ENCODE peak calls at places on chromosomes 5 and 9, in four cellular contexts. One of them, this sample, is unnamed.

GRCh38 chr9:19161257-19162025 is 34.1 kb upstream of the PLIN2 start:
- DNase-seq in brain microvascular endothelial cell: peak
- DNase-seq in HL-60: peak
- DNase-seq in cardiac muscle cell: peak
- DNase-seq in this sample: peak

GRCh38 chr5:9519537-9519936 is 26.3 kb downstream of the SEMA5A start:
- DNase-seq in brain microvascular endothelial cell: no peak
- DNase-seq in HL-60: no peak
- DNase-seq in cardiac muscle cell: peak
- DNase-seq in this sample: no peak

GRCh38 chr9:130288926-130289705 is 23.6 kb downstream of the HMCN2 start:
- DNase-seq in HL-60: no peak
- DNase-seq in cardiac muscle cell: no peak
- DNase-seq in brain microvascular endothelial cell: no peak
- DNase-seq in this sample: no peak

GRCh38 chr9:124504530-124505005 is 2.6 kb downstream of the NR5A1 start:
- DNase-seq in cardiac muscle cell: no peak
- DNase-seq in brain microvascular endothelial cell: no peak
- DNase-seq in HL-60: no peak
- DNase-seq in this sample: no peak

GRCh38 chr5:81698806-81699205 is 52.1 kb downstream of the SSBP2 start:
- DNase-seq in cardiac muscle cell: no peak
- DNase-seq in brain microvascular endothelial cell: no peak
- DNase-seq in HL-60: no peak
- DNase-seq in this sample: no peak

GRCh38 chr5:33343661-33344327 is 97.0 kb upstream of the TARS1 start:
- DNase-seq in HL-60: no peak
- DNase-seq in brain microvascular endothelial cell: peak
- DNase-seq in cardiac muscle cell: peak
- DNase-seq in this sample: peak

GRCh38 chr5:84715087-84715486 is 330.4 kb upstream of the EDIL3 start:
- DNase-seq in brain microvascular endothelial cell: no peak
- DNase-seq in cardiac muscle cell: peak
- DNase-seq in HL-60: no peak
- DNase-seq in this sample: no peak

GRCh38 chr9:99826579-99826978 is 4.9 kb downstream of the NR4A3 start:
- DNase-seq in brain microvascular endothelial cell: no peak
- DNase-seq in HL-60: no peak
- DNase-seq in cardiac muscle cell: no peak
- DNase-seq in this sample: peak

GRCh38 chr5:135141303-135142268 is 107.6 kb upstream of the PITX1 start:
- DNase-seq in cardiac muscle cell: no peak
- DNase-seq in brain microvascular endothelial cell: no peak
- DNase-seq in HL-60: no peak
- DNase-seq in this sample: no peak

GRCh38 chr5:9401786-9402472 is 143.9 kb downstream of the SEMA5A start:
- DNase-seq in brain microvascular endothelial cell: no peak
- DNase-seq in HL-60: peak
- DNase-seq in cardiac muscle cell: peak
- DNase-seq in this sample: peak

GRCh38 chr9:71127301-71127700 is 5.9 kb upstream of the TRPM3 start:
- DNase-seq in brain microvascular endothelial cell: no peak
- DNase-seq in HL-60: no peak
- DNase-seq in cardiac muscle cell: no peak
- DNase-seq in this sample: no peak

GRCh38 chr5:76331139-76331538 is 71.9 kb upstream of the IQGAP2 start:
- DNase-seq in cardiac muscle cell: no peak
- DNase-seq in HL-60: no peak
- DNase-seq in brain microvascular endothelial cell: no peak
- DNase-seq in this sample: no peak

GRCh38 chr5:159915913-159916840 is at the start of gene ADRA1B:
- DNase-seq in cardiac muscle cell: peak
- DNase-seq in brain microvascular endothelial cell: peak
- DNase-seq in HL-60: peak
- DNase-seq in this sample: no peak

GRCh38 chr9:94865599-94866456 is 139.3 kb downstream of the AOPEP start:
- DNase-seq in cardiac muscle cell: no peak
- DNase-seq in brain microvascular endothelial cell: no peak
- DNase-seq in HL-60: no peak
- DNase-seq in this sample: no peak

GRCh38 chr5:91357012-91357634 is 26.0 kb downstream of the ARRDC3 start:
- DNase-seq in brain microvascular endothelial cell: no peak
- DNase-seq in cardiac muscle cell: no peak
- DNase-seq in HL-60: no peak
- DNase-seq in this sample: no peak

GRCh38 chr9:88965473-88965872 is 25.8 kb upstream of the S1PR3 start:
- DNase-seq in brain microvascular endothelial cell: no peak
- DNase-seq in cardiac muscle cell: no peak
- DNase-seq in HL-60: no peak
- DNase-seq in this sample: no peak

GRCh38 chr5:170097934-170098333 is 7.8 kb upstream of the FOXI1 start:
- DNase-seq in brain microvascular endothelial cell: no peak
- DNase-seq in cardiac muscle cell: no peak
- DNase-seq in HL-60: peak
- DNase-seq in this sample: no peak

GRCh38 chr5:61486476-61486875 is 154.4 kb downstream of the ZSWIM6 start:
- DNase-seq in brain microvascular endothelial cell: no peak
- DNase-seq in cardiac muscle cell: no peak
- DNase-seq in HL-60: no peak
- DNase-seq in this sample: no peak

GRCh38 chr5:169294621-169295020 is 6.3 kb downstream of the SLIT3 start:
- DNase-seq in cardiac muscle cell: no peak
- DNase-seq in brain microvascular endothelial cell: no peak
- DNase-seq in HL-60: no peak
- DNase-seq in this sample: no peak

GRCh38 chr5:83249156-83249555 is 171.8 kb downstream of the XRCC4 start:
- DNase-seq in HL-60: no peak
- DNase-seq in cardiac muscle cell: no peak
- DNase-seq in brain microvascular endothelial cell: no peak
- DNase-seq in this sample: peak

GRCh38 chr5:136802382-136802781 is 437.0 kb upstream of the TRPC7 start:
- DNase-seq in HL-60: no peak
- DNase-seq in brain microvascular endothelial cell: no peak
- DNase-seq in cardiac muscle cell: peak
- DNase-seq in this sample: no peak

DNA sequence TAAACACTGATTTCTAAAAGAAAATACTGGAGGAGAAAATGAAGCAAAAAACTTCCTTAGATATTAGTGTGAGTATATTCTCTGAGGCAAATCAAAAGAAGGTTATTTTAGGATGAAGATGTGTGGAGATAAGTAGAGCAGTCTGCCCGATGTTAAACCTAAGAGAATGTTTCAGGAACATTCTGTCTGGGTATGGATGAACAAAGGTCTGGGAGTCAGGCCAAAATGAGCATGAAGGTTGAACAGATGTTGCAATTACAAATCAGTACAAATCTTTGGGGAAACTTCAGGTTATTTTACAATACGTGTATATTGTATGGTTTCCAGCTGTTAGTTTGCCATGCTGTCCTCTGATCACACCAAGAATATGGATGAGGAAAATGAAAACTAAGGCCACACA is 14.4 kb upstream of the CEP78 start:
- DNase-seq in brain microvascular endothelial cell: no peak
- DNase-seq in cardiac muscle cell: peak
- DNase-seq in HL-60: no peak
- DNase-seq in this sample: no peak
- TF ChIP-seq CTCF in brain microvascular endothelial cell: no peak
- TF ChIP-seq CTCF in cardiac muscle cell: no peak
- TF ChIP-seq CTCF in HL-60: no peak
- TF ChIP-seq CTCF in this sample: no peak

GRCh38 chr5:67335391-67335790 is 138.8 kb upstream of the CD180 start:
- DNase-seq in cardiac muscle cell: no peak
- DNase-seq in brain microvascular endothelial cell: no peak
- DNase-seq in HL-60: no peak
- DNase-seq in this sample: no peak

GRCh38 chr5:67334383-67334782 is 137.8 kb upstream of the CD180 start:
- DNase-seq in brain microvascular endothelial cell: no peak
- DNase-seq in cardiac muscle cell: no peak
- DNase-seq in HL-60: no peak
- DNase-seq in this sample: no peak

GRCh38 chr5:67331296-67331925 is 134.8 kb upstream of the CD180 start:
- DNase-seq in cardiac muscle cell: no peak
- DNase-seq in brain microvascular endothelial cell: no peak
- DNase-seq in HL-60: no peak
- DNase-seq in this sample: no peak
- H3K27ac ChIP-seq in cardiac muscle cell: no peak
- H3K27ac ChIP-seq in brain microvascular endothelial cell: no peak
- H3K27ac ChIP-seq in HL-60: no peak
- H3K27ac ChIP-seq in this sample: no peak

GRCh38 chr9:33106827-33107621 is 30.6 kb upstream of the SMU1 start:
- DNase-seq in HL-60: no peak
- DNase-seq in cardiac muscle cell: peak
- DNase-seq in brain microvascular endothelial cell: peak
- DNase-seq in this sample: peak
- TF ChIP-seq CTCF in HL-60: no peak
- TF ChIP-seq CTCF in cardiac muscle cell: no peak
- TF ChIP-seq CTCF in brain microvascular endothelial cell: no peak
- TF ChIP-seq CTCF in this sample: peak

GRCh38 chr5:65203746-65204145 is 278.0 kb downstream of the ADAMTS6 start:
- DNase-seq in HL-60: no peak
- DNase-seq in brain microvascular endothelial cell: peak
- DNase-seq in cardiac muscle cell: peak
- DNase-seq in this sample: peak
- H3K27ac ChIP-seq in HL-60: no peak
- H3K27ac ChIP-seq in brain microvascular endothelial cell: peak
- H3K27ac ChIP-seq in cardiac muscle cell: no peak
- H3K27ac ChIP-seq in this sample: peak

This sample was measured in foreskin keratinocyte.